ENCODE peak calls at places on chromosomes 3 and 15, in eight cellular contexts. One of them, this sample, is unnamed.

GRCh38 chr3:140007081-140007480 is 72.1 kb downstream of the CLSTN2 start:
- DNase-seq in C1 segment of cervical spinal cord: no peak
- DNase-seq in NCI-H69: peak
- DNase-seq in GM12864: no peak
- DNase-seq in GM12891: no peak
- DNase-seq in right lobe of liver: no peak
- DNase-seq in Caki2: no peak
- DNase-seq in fibroblast of the conjunctiva: no peak
- DNase-seq in this sample: no peak

GRCh38 chr3:186772281-186772885 is 11.0 kb upstream of the EIF4A2 start:
- DNase-seq in GM12864: no peak
- DNase-seq in right lobe of liver: no peak
- DNase-seq in NCI-H69: no peak
- DNase-seq in GM12891: no peak
- DNase-seq in fibroblast of the conjunctiva: no peak
- DNase-seq in Caki2: no peak
- DNase-seq in C1 segment of cervical spinal cord: no peak
- DNase-seq in this sample: peak

GRCh38 chr15:36742696-36743095 is 163.3 kb downstream of the CDIN1 start:
- DNase-seq in NCI-H69: no peak
- DNase-seq in right lobe of liver: no peak
- DNase-seq in GM12891: no peak
- DNase-seq in GM12864: no peak
- DNase-seq in Caki2: peak
- DNase-seq in C1 segment of cervical spinal cord: no peak
- DNase-seq in fibroblast of the conjunctiva: no peak
- DNase-seq in this sample: no peak

GRCh38 chr3:49104052-49104426 is 518 bp downstream of the QARS1 start:
- DNase-seq in Caki2: peak
- DNase-seq in GM12864: no peak
- DNase-seq in NCI-H69: no peak
- DNase-seq in right lobe of liver: no peak
- DNase-seq in GM12891: no peak
- DNase-seq in C1 segment of cervical spinal cord: no peak
- DNase-seq in fibroblast of the conjunctiva: no peak
- DNase-seq in this sample: no peak

GRCh38 chr3:44242716-44243115 is 1.0 kb downstream of the TOPAZ1 start:
- DNase-seq in right lobe of liver: no peak
- DNase-seq in GM12864: no peak
- DNase-seq in Caki2: no peak
- DNase-seq in GM12891: no peak
- DNase-seq in fibroblast of the conjunctiva: no peak
- DNase-seq in NCI-H69: no peak
- DNase-seq in C1 segment of cervical spinal cord: no peak
- DNase-seq in this sample: no peak

GRCh38 chr3:10930641-10931040 is 61.9 kb upstream of the SLC6A1 start:
- DNase-seq in GM12864: no peak
- DNase-seq in fibroblast of the conjunctiva: no peak
- DNase-seq in GM12891: no peak
- DNase-seq in NCI-H69: no peak
- DNase-seq in right lobe of liver: no peak
- DNase-seq in C1 segment of cervical spinal cord: no peak
- DNase-seq in Caki2: no peak
- DNase-seq in this sample: no peak

GRCh38 chr15:59994855-59995557 is 9.1 kb upstream of the FOXB1 start:
- DNase-seq in fibroblast of the conjunctiva: no peak
- DNase-seq in GM12864: no peak
- DNase-seq in right lobe of liver: no peak
- DNase-seq in GM12891: no peak
- DNase-seq in C1 segment of cervical spinal cord: no peak
- DNase-seq in NCI-H69: no peak
- DNase-seq in Caki2: no peak
- DNase-seq in this sample: no peak

GRCh38 chr15:33126559-33127290 is 67.8 kb downstream of the FMN1 start:
- DNase-seq in right lobe of liver: peak
- DNase-seq in GM12891: no peak
- DNase-seq in GM12864: no peak
- DNase-seq in fibroblast of the conjunctiva: peak
- DNase-seq in C1 segment of cervical spinal cord: no peak
- DNase-seq in Caki2: peak
- DNase-seq in NCI-H69: peak
- DNase-seq in this sample: no peak

GRCh38 chr15:90603893-90604292 is 74.2 kb downstream of the CRTC3 start:
- DNase-seq in C1 segment of cervical spinal cord: no peak
- DNase-seq in GM12864: no peak
- DNase-seq in NCI-H69: no peak
- DNase-seq in fibroblast of the conjunctiva: no peak
- DNase-seq in GM12891: no peak
- DNase-seq in right lobe of liver: no peak
- DNase-seq in Caki2: no peak
- DNase-seq in this sample: no peak

GRCh38 chr3:27311400-27311799 is 57.8 kb downstream of the NEK10 start:
- DNase-seq in GM12864: no peak
- DNase-seq in GM12891: no peak
- DNase-seq in C1 segment of cervical spinal cord: no peak
- DNase-seq in right lobe of liver: no peak
- DNase-seq in NCI-H69: no peak
- DNase-seq in Caki2: peak
- DNase-seq in fibroblast of the conjunctiva: peak
- DNase-seq in this sample: no peak

GRCh38 chr15:73800662-73801345 is 47.7 kb upstream of the INSYN1 start:
- DNase-seq in NCI-H69: no peak
- DNase-seq in C1 segment of cervical spinal cord: peak
- DNase-seq in Caki2: no peak
- DNase-seq in GM12864: no peak
- DNase-seq in right lobe of liver: no peak
- DNase-seq in fibroblast of the conjunctiva: peak
- DNase-seq in GM12891: no peak
- DNase-seq in this sample: no peak

GRCh38 chr3:174540081-174540480 is 319.1 kb upstream of the NAALADL2 start:
- DNase-seq in GM12891: no peak
- DNase-seq in fibroblast of the conjunctiva: no peak
- DNase-seq in Caki2: no peak
- DNase-seq in C1 segment of cervical spinal cord: no peak
- DNase-seq in right lobe of liver: no peak
- DNase-seq in GM12864: no peak
- DNase-seq in NCI-H69: peak
- DNase-seq in this sample: no peak

GRCh38 chr3:148221303-148221702 is 476.4 kb upstream of the AGTR1 start:
- DNase-seq in NCI-H69: no peak
- DNase-seq in fibroblast of the conjunctiva: no peak
- DNase-seq in GM12891: no peak
- DNase-seq in GM12864: no peak
- DNase-seq in Caki2: no peak
- DNase-seq in C1 segment of cervical spinal cord: no peak
- DNase-seq in right lobe of liver: no peak
- DNase-seq in this sample: no peak

GRCh38 chr3:49465269-49466034 is 4.6 kb upstream of the DAG1 start:
- DNase-seq in C1 segment of cervical spinal cord: no peak
- DNase-seq in GM12891: no peak
- DNase-seq in Caki2: no peak
- DNase-seq in fibroblast of the conjunctiva: no peak
- DNase-seq in right lobe of liver: no peak
- DNase-seq in GM12864: no peak
- DNase-seq in NCI-H69: no peak
- DNase-seq in this sample: no peak

GRCh38 chr3:147572970-147573340 is 163.8 kb downstream of the ZIC1 start:
- DNase-seq in GM12891: no peak
- DNase-seq in NCI-H69: no peak
- DNase-seq in right lobe of liver: no peak
- DNase-seq in C1 segment of cervical spinal cord: no peak
- DNase-seq in GM12864: no peak
- DNase-seq in Caki2: peak
- DNase-seq in fibroblast of the conjunctiva: no peak
- DNase-seq in this sample: no peak

GRCh38 chr15:60297047-60297446 is 100.7 kb downstream of the ANXA2 start:
- DNase-seq in NCI-H69: no peak
- DNase-seq in Caki2: no peak
- DNase-seq in right lobe of liver: no peak
- DNase-seq in GM12864: no peak
- DNase-seq in C1 segment of cervical spinal cord: no peak
- DNase-seq in fibroblast of the conjunctiva: no peak
- DNase-seq in GM12891: no peak
- DNase-seq in this sample: no peak

GRCh38 chr3:156685198-156685597 is 10.8 kb downstream of the TIPARP start:
- DNase-seq in right lobe of liver: no peak
- DNase-seq in NCI-H69: peak
- DNase-seq in GM12864: no peak
- DNase-seq in C1 segment of cervical spinal cord: no peak
- DNase-seq in fibroblast of the conjunctiva: peak
- DNase-seq in GM12891: no peak
- DNase-seq in Caki2: no peak
- DNase-seq in this sample: no peak

GRCh38 chr15:58952751-58953150 is 19.3 kb upstream of the SLTM start:
- DNase-seq in right lobe of liver: no peak
- DNase-seq in fibroblast of the conjunctiva: no peak
- DNase-seq in Caki2: peak
- DNase-seq in NCI-H69: peak
- DNase-seq in C1 segment of cervical spinal cord: no peak
- DNase-seq in GM12864: no peak
- DNase-seq in GM12891: no peak
- DNase-seq in this sample: no peak

GRCh38 chr15:37109952-37110630 is 9.7 kb upstream of the MEIS2 start:
- DNase-seq in right lobe of liver: peak
- DNase-seq in fibroblast of the conjunctiva: no peak
- DNase-seq in C1 segment of cervical spinal cord: no peak
- DNase-seq in GM12864: no peak
- DNase-seq in GM12891: no peak
- DNase-seq in NCI-H69: peak
- DNase-seq in Caki2: no peak
- DNase-seq in this sample: no peak

GRCh38 chr3:187361835-187362234 is 6.3 kb upstream of the RTP4 start:
- DNase-seq in GM12864: peak
- DNase-seq in right lobe of liver: no peak
- DNase-seq in fibroblast of the conjunctiva: no peak
- DNase-seq in GM12891: no peak
- DNase-seq in NCI-H69: no peak
- DNase-seq in C1 segment of cervical spinal cord: no peak
- DNase-seq in Caki2: no peak
- DNase-seq in this sample: no peak

GRCh38 chr3:192514081-192514753 is 213.1 kb downstream of the FGF12 start:
- DNase-seq in fibroblast of the conjunctiva: no peak
- DNase-seq in Caki2: no peak
- DNase-seq in NCI-H69: peak
- DNase-seq in right lobe of liver: no peak
- DNase-seq in GM12864: no peak
- DNase-seq in C1 segment of cervical spinal cord: no peak
- DNase-seq in GM12891: no peak
- DNase-seq in this sample: no peak

GRCh38 chr15:70196314-70197291 is 98.9 kb upstream of the TLE3 start:
- DNase-seq in GM12864: peak
- DNase-seq in fibroblast of the conjunctiva: peak
- DNase-seq in GM12891: peak
- DNase-seq in right lobe of liver: peak
- DNase-seq in C1 segment of cervical spinal cord: no peak
- DNase-seq in Caki2: peak
- DNase-seq in NCI-H69: peak
- DNase-seq in this sample: peak

GRCh38 chr15:46309914-46310313 is 675.1 kb downstream of the SQOR start:
- DNase-seq in right lobe of liver: no peak
- DNase-seq in GM12891: no peak
- DNase-seq in GM12864: no peak
- DNase-seq in fibroblast of the conjunctiva: no peak
- DNase-seq in NCI-H69: peak
- DNase-seq in Caki2: no peak
- DNase-seq in C1 segment of cervical spinal cord: no peak
- DNase-seq in this sample: no peak

GRCh38 chr15:77636209-77636608 is 3.5 kb upstream of the LINGO1 start:
- DNase-seq in C1 segment of cervical spinal cord: no peak
- DNase-seq in GM12864: no peak
- DNase-seq in GM12891: no peak
- DNase-seq in NCI-H69: peak
- DNase-seq in Caki2: no peak
- DNase-seq in fibroblast of the conjunctiva: no peak
- DNase-seq in right lobe of liver: no peak
- DNase-seq in this sample: no peak

GRCh38 chr3:174951023-174951422 is 91.9 kb downstream of the NAALADL2 start:
- DNase-seq in GM12864: no peak
- DNase-seq in C1 segment of cervical spinal cord: no peak
- DNase-seq in right lobe of liver: no peak
- DNase-seq in GM12891: no peak
- DNase-seq in NCI-H69: peak
- DNase-seq in fibroblast of the conjunctiva: peak
- DNase-seq in Caki2: peak
- DNase-seq in this sample: no peak

GRCh38 chr15:70099966-70100494 is 2.3 kb upstream of the TLE3 start:
- DNase-seq in C1 segment of cervical spinal cord: no peak
- DNase-seq in GM12891: no peak
- DNase-seq in fibroblast of the conjunctiva: no peak
- DNase-seq in GM12864: no peak
- DNase-seq in right lobe of liver: no peak
- DNase-seq in Caki2: no peak
- DNase-seq in NCI-H69: peak
- DNase-seq in this sample: no peak

GRCh38 chr15:72342385-72342784 is 22.4 kb upstream of the CELF6 start:
- DNase-seq in fibroblast of the conjunctiva: no peak
- DNase-seq in GM12864: no peak
- DNase-seq in NCI-H69: peak
- DNase-seq in right lobe of liver: no peak
- DNase-seq in C1 segment of cervical spinal cord: no peak
- DNase-seq in Caki2: no peak
- DNase-seq in GM12891: no peak
- DNase-seq in this sample: no peak

GRCh38 chr3:146550743-146551510 is 6.5 kb upstream of the PLSCR1 start:
- DNase-seq in NCI-H69: no peak
- DNase-seq in GM12891: no peak
- DNase-seq in GM12864: no peak
- DNase-seq in fibroblast of the conjunctiva: peak
- DNase-seq in right lobe of liver: no peak
- DNase-seq in Caki2: peak
- DNase-seq in C1 segment of cervical spinal cord: no peak
- DNase-seq in this sample: no peak

GRCh38 chr3:40120816-40121215 is 188.7 kb upstream of the EIF1B start:
- DNase-seq in Caki2: peak
- DNase-seq in fibroblast of the conjunctiva: peak
- DNase-seq in C1 segment of cervical spinal cord: no peak
- DNase-seq in NCI-H69: peak
- DNase-seq in GM12891: no peak
- DNase-seq in GM12864: no peak
- DNase-seq in right lobe of liver: no peak
- DNase-seq in this sample: no peak

GRCh38 chr15:44726136-44726535 is 10.2 kb upstream of the TRIM69 start:
- DNase-seq in C1 segment of cervical spinal cord: no peak
- DNase-seq in NCI-H69: no peak
- DNase-seq in right lobe of liver: no peak
- DNase-seq in fibroblast of the conjunctiva: no peak
- DNase-seq in GM12891: no peak
- DNase-seq in Caki2: no peak
- DNase-seq in GM12864: no peak
- DNase-seq in this sample: no peak

GRCh38 chr15:101133751-101134261 is 118.0 kb downstream of the CHSY1 start:
- DNase-seq in Caki2: no peak
- DNase-seq in right lobe of liver: no peak
- DNase-seq in NCI-H69: peak
- DNase-seq in C1 segment of cervical spinal cord: no peak
- DNase-seq in fibroblast of the conjunctiva: no peak
- DNase-seq in GM12891: no peak
- DNase-seq in GM12864: no peak
- DNase-seq in this sample: no peak

GRCh38 chr3:94482686-94483085 is 419.8 kb downstream of the NSUN3 start:
- DNase-seq in NCI-H69: no peak
- DNase-seq in C1 segment of cervical spinal cord: no peak
- DNase-seq in GM12864: no peak
- DNase-seq in GM12891: no peak
- DNase-seq in right lobe of liver: no peak
- DNase-seq in Caki2: no peak
- DNase-seq in fibroblast of the conjunctiva: no peak
- DNase-seq in this sample: no peak

GRCh38 chr3:61857297-61857696 is 295.9 kb downstream of the PTPRG start:
- DNase-seq in NCI-H69: no peak
- DNase-seq in fibroblast of the conjunctiva: no peak
- DNase-seq in GM12891: no peak
- DNase-seq in GM12864: no peak
- DNase-seq in Caki2: no peak
- DNase-seq in right lobe of liver: no peak
- DNase-seq in C1 segment of cervical spinal cord: no peak
- DNase-seq in this sample: no peak

GRCh38 chr3:141426404-141427034 is 58.2 kb downstream of the ZBTB38 start:
- DNase-seq in fibroblast of the conjunctiva: no peak
- DNase-seq in C1 segment of cervical spinal cord: peak
- DNase-seq in GM12864: no peak
- DNase-seq in GM12891: no peak
- DNase-seq in Caki2: no peak
- DNase-seq in NCI-H69: peak
- DNase-seq in right lobe of liver: peak
- DNase-seq in this sample: no peak